ENCODE peak calls at places on chromosomes 12 and 14, in ten cellular contexts. H is pulmonary artery endothelial cell, F is NCI-H510A treated with DMSO at 0.1 percent for 48 hours, G is MM.1S, Y is Caco-2, X is stomach, E is neural crest cell, D is EL, A is body of pancreas, C is cardiac fibroblast. Q is an unnamed sample.

GRCh38 chr12:80192087-80192486 is 92.8 kb downstream of the OTOGL start:
- DNase-seq in H (no peak), F (no peak), G (peak), Y (no peak), X (no peak), E (no peak), D (no peak), A (no peak), C (no peak), Q (no peak)

GRCh38 chr12:57055834-57056233 is 5.9 kb upstream of the MYO1A start:
- DNase-seq in H (no peak), F (no peak), G (no peak), Y (no peak), X (no peak), E (no peak), D (no peak), A (no peak), C (no peak), Q (no peak)

GRCh38 chr14:61190341-61190740 is 90.8 kb downstream of the TMEM30B start:
- DNase-seq in H (no peak), F (no peak), G (no peak), Y (no peak), X (no peak), E (no peak), D (no peak), A (no peak), C (no peak), Q (no peak)

GRCh38 chr14:88380405-88380804 is 5.1 kb upstream of the SPATA7 start:
- DNase-seq in H (no peak), F (peak), G (no peak), Y (no peak), X (no peak), E (no peak), D (peak), A (no peak), C (peak), Q (no peak)

GRCh38 chr12:25241171-25242020 is 9.3 kb downstream of the KRAS start:
- DNase-seq in H (no peak), F (peak), G (peak), Y (no peak), X (no peak), E (no peak), D (peak), A (no peak), C (peak), Q (no peak)

GRCh38 chr12:108700833-108701450 is 30.4 kb downstream of the CORO1C start:
- DNase-seq in H (no peak), F (peak), G (no peak), Y (no peak), X (no peak), E (no peak), D (no peak), A (no peak), C (no peak), Q (no peak)

GRCh38 chr14:54172562-54172961 is 215.9 kb upstream of the BMP4 start:
- DNase-seq in H (no peak), F (no peak), G (no peak), Y (no peak), X (no peak), E (no peak), D (no peak), A (no peak), C (no peak), Q (no peak)

GRCh38 chr12:39777465-39777864 is 157.9 kb upstream of the ABCD2 start:
- DNase-seq in H (no peak), F (no peak), G (no peak), Y (no peak), X (no peak), E (no peak), D (no peak), A (no peak), C (no peak), Q (no peak)